ENCODE peak calls at places on chromosome 15, in eight cellular contexts. G, B, X, V, Y, R, M and T are unnamed samples.

GRCh38 chr15:83585770-83586169 is 68.2 kb upstream of the ADAMTSL3 start:
- DNase-seq in R (no peak), G (no peak), V (no peak), M (no peak), Y (no peak), X (no peak), B (no peak), T (no peak)

GRCh38 chr15:57320543-57321220 is 55.6 kb upstream of the CGNL1 start:
- DNase-seq in V (no peak), G (peak), Y (no peak), B (no peak), X (no peak), R (no peak), M (no peak), T (no peak)

GRCh38 chr15:33384307-33384706 is 73.5 kb downstream of the RYR3 start:
- DNase-seq in V (no peak), Y (no peak), B (no peak), G (no peak), X (no peak), R (no peak), M (no peak), T (no peak)

GRCh38 chr15:27492021-27492621 is 521.1 kb downstream of the GABRG3 start:
- DNase-seq in X (no peak), G (no peak), R (no peak), B (no peak), Y (no peak), V (no peak), M (no peak), T (no peak)

GRCh38 chr15:58374147-58374546 is 57.6 kb upstream of the LIPC start:
- DNase-seq in B (no peak), R (no peak), X (no peak), G (no peak), M (no peak), V (no peak), Y (no peak), T (no peak)

GRCh38 chr15:78540955-78541743 is 905 bp downstream of the PSMA4 start:
- DNase-seq in V (no peak), Y (no peak), M (no peak), B (no peak), R (peak), G (peak), X (no peak), T (no peak)

GRCh38 chr15:65326844-65327243 is 22.4 kb downstream of the RNU5B-1 start:
- DNase-seq in X (no peak), G (no peak), B (no peak), V (no peak), R (peak), M (no peak), Y (no peak), T (no peak)

GRCh38 chr15:84988909-84989644 is 7.4 kb downstream of the PDE8A start:
- DNase-seq in M (no peak), Y (no peak), X (no peak), V (no peak), B (no peak), G (no peak), R (no peak), T (no peak)

GRCh38 chr15:29939404-29939803 is 117.1 kb upstream of the TJP1 start:
- DNase-seq in X (no peak), G (no peak), B (no peak), Y (no peak), R (no peak), M (no peak), V (no peak), T (no peak)

GRCh38 chr15:69337133-69337532 is 38.4 kb downstream of the PAQR5 start:
- DNase-seq in G (no peak), Y (no peak), X (no peak), R (no peak), B (no peak), M (no peak), V (peak), T (no peak)

GRCh38 chr15:70291696-70292510 is 194.2 kb upstream of the TLE3 start:
- DNase-seq in X (no peak), V (no peak), G (no peak), Y (no peak), R (no peak), B (no peak), M (no peak), T (no peak)

GRCh38 chr15:90300988-90301715 is 35.7 kb downstream of the NGRN start:
- DNase-seq in B (peak), R (peak), M (no peak), G (peak), V (peak), Y (peak), X (peak), T (peak)

GRCh38 chr15:66515901-66516322 is 10.8 kb downstream of the ZWILCH start:
- DNase-seq in Y (no peak), V (no peak), X (no peak), G (no peak), R (no peak), M (no peak), B (no peak), T (no peak)

GRCh38 chr15:66145242-66146182 is 108.0 kb downstream of the MEGF11 start:
- DNase-seq in Y (no peak), G (no peak), B (no peak), X (no peak), M (no peak), V (no peak), R (peak), T (no peak)

GRCh38 chr15:91922701-91923279 is 69.3 kb downstream of the SLCO3A1 start:
- DNase-seq in G (no peak), B (no peak), R (no peak), Y (no peak), X (no peak), M (no peak), V (no peak), T (no peak)

GRCh38 chr15:62547584-62547983 is 382.5 kb upstream of the C2CD4B start:
- DNase-seq in R (no peak), G (no peak), B (no peak), X (no peak), M (no peak), V (no peak), Y (no peak), T (no peak)

GRCh38 chr15:69357773-69358765 is 56.1 kb upstream of the KIF23 start:
- DNase-seq in R (no peak), V (peak), B (no peak), X (peak), Y (no peak), M (no peak), G (no peak), T (peak)

GRCh38 chr15:34644061-34644460 is 60.6 kb upstream of the GOLGA8B start:
- DNase-seq in M (no peak), Y (no peak), G (peak), B (no peak), R (no peak), V (no peak), X (no peak), T (no peak)

GRCh38 chr15:75171408-75171807 is 30.3 kb upstream of the C15orf39 start:
- DNase-seq in R (no peak), X (no peak), G (no peak), Y (peak), V (no peak), M (peak), B (no peak), T (no peak)

GRCh38 chr15:63971427-63971805 is 74.9 kb downstream of the DAPK2 start:
- DNase-seq in G (no peak), X (peak), Y (no peak), B (no peak), M (no peak), R (no peak), V (no peak), T (no peak)

GRCh38 chr15:75694241-75695182 is 18.1 kb downstream of the CSPG4 start:
- DNase-seq in Y (no peak), R (peak), B (no peak), X (peak), M (no peak), G (peak), V (no peak), T (peak)

GRCh38 chr15:90402230-90402629 is 14.2 kb downstream of the IQGAP1 start:
- DNase-seq in V (peak), B (peak), R (no peak), X (no peak), Y (peak), M (no peak), G (peak), T (no peak)

GRCh38 chr15:91468861-91469260 is 368.8 kb downstream of the SV2B start:
- DNase-seq in R (no peak), G (no peak), B (no peak), V (no peak), Y (no peak), M (no peak), X (no peak), T (no peak)

GRCh38 chr15:78533331-78533730 is 6.9 kb upstream of the PSMA4 start:
- DNase-seq in B (no peak), X (no peak), Y (no peak), R (no peak), V (no peak), M (no peak), G (no peak), T (no peak)

GRCh38 chr15:72532991-72533601 is 59.0 kb downstream of the ARIH1 start:
- DNase-seq in M (no peak), V (no peak), B (no peak), Y (no peak), R (no peak), G (peak), X (no peak), T (peak)

GRCh38 chr15:74548236-74548635 is 7.2 kb downstream of the ARID3B start:
- DNase-seq in M (no peak), X (no peak), V (no peak), B (no peak), G (no peak), Y (no peak), R (no peak), T (no peak)

GRCh38 chr15:20341901-20342605 is 199.5 kb downstream of the GOLGA6L6 start:
- DNase-seq in R (no peak), X (peak), M (no peak), V (no peak), B (no peak), G (peak), Y (no peak), T (no peak)

GRCh38 chr15:83850015-83850414 is 196.1 kb downstream of the ADAMTSL3 start:
- DNase-seq in R (no peak), G (no peak), M (no peak), V (no peak), Y (no peak), B (no peak), X (no peak), T (no peak)

GRCh38 chr15:93088981-93089854 is at the start of gene RGMA:
- DNase-seq in R (peak), G (no peak), Y (no peak), V (no peak), X (peak), B (no peak), M (no peak), T (peak)

GRCh38 chr15:85543741-85544155 is 163.3 kb downstream of the AKAP13 start:
- DNase-seq in B (no peak), M (no peak), G (no peak), X (no peak), Y (peak), V (no peak), R (no peak), T (peak)

GRCh38 chr15:74229686-74230085 is 6.4 kb upstream of the CCDC33 start:
- DNase-seq in B (no peak), V (no peak), G (no peak), M (no peak), X (no peak), R (no peak), Y (no peak), T (no peak)

GRCh38 chr15:27576576-27576975 is 522.5 kb downstream of the OCA2 start:
- DNase-seq in G (no peak), X (no peak), B (no peak), M (no peak), Y (no peak), R (no peak), V (no peak), T (no peak)

GRCh38 chr15:40340038-40340739 is 550 bp downstream of the CCDC9B start:
- DNase-seq in M (no peak), B (no peak), G (peak), Y (no peak), V (no peak), R (peak), X (no peak), T (no peak)

GRCh38 chr15:40339621-40339945 is 1.2 kb downstream of the CCDC9B start:
- DNase-seq in G (peak), V (no peak), R (peak), B (no peak), M (no peak), Y (no peak), X (no peak), T (peak)

GRCh38 chr15:40338921-40339620 is 1.7 kb downstream of the CCDC9B start:
- DNase-seq in G (peak), X (no peak), R (no peak), Y (no peak), B (no peak), V (peak), M (no peak), T (no peak)

GRCh38 chr15:40342421-40343313 is 1.9 kb upstream of the CCDC9B start:
- DNase-seq in V (no peak), Y (no peak), M (no peak), B (no peak), G (no peak), R (no peak), X (no peak), T (no peak)

GRCh38 chr15:40340740-40341400 is at the start of gene CCDC9B:
- DNase-seq in X (peak), R (peak), V (peak), Y (peak), B (no peak), G (peak), M (no peak), T (no peak)
- TF ChIP-seq REST in X (no peak), R (peak), V (no peak), Y (no peak), B (no peak), G (no peak), M (no peak), T (no peak)

GRCh38 chr15:99282129-99282528 is 30.8 kb downstream of the LRRC28 start:
- DNase-seq in B (no peak), Y (no peak), V (no peak), G (no peak), R (no peak), M (no peak), X (no peak), T (no peak)
- TF ChIP-seq REST in B (no peak), Y (no peak), V (no peak), G (no peak), R (no peak), M (no peak), X (no peak), T (no peak)

GRCh38 chr15:51798281-51798680 is 31.2 kb upstream of the TMOD3 start:
- DNase-seq in V (no peak), B (no peak), G (no peak), X (no peak), Y (no peak), M (no peak), R (no peak), T (no peak)

GRCh38 chr15:51799174-51799907 is 30.1 kb upstream of the TMOD3 start:
- DNase-seq in G (no peak), M (no peak), V (no peak), R (peak), B (no peak), Y (no peak), X (no peak), T (no peak)

GRCh38 chr15:51793521-51793920 is 35.9 kb upstream of the TMOD3 start:
- DNase-seq in Y (no peak), G (no peak), V (no peak), R (no peak), X (no peak), B (no peak), M (no peak), T (no peak)

GRCh38 chr15:51799908-51800252 is 29.6 kb upstream of the TMOD3 start:
- DNase-seq in V (no peak), M (no peak), X (no peak), Y (no peak), R (no peak), G (no peak), B (no peak), T (no peak)

GRCh38 chr15:51796777-51797474 is 32.5 kb upstream of the TMOD3 start:
- DNase-seq in G (peak), Y (no peak), B (no peak), M (no peak), X (no peak), V (no peak), R (no peak), T (peak)
- TF ChIP-seq REST in G (no peak), Y (no peak), B (no peak), M (no peak), X (no peak), V (no peak), R (no peak), T (no peak)

GRCh38 chr15:87355946-87356345 is 900.6 kb downstream of the NTRK3 start:
- DNase-seq in G (no peak), B (no peak), R (no peak), Y (no peak), V (no peak), M (no peak), X (no peak), T (no peak)
- TF ChIP-seq REST in G (no peak), B (no peak), R (no peak), Y (no peak), V (no peak), M (no peak), X (no peak), T (no peak)

GRCh38 chr15:81362790-81363189 is 11.2 kb downstream of the TMC3 start:
- DNase-seq in M (no peak), Y (no peak), V (no peak), R (no peak), X (no peak), G (no peak), B (no peak), T (no peak)
- TF ChIP-seq REST in M (no peak), Y (no peak), V (no peak), R (no peak), X (no peak), G (no peak), B (no peak), T (no peak)